ENCODE peak calls at places on chromosomes 1 and 21, in four cellular contexts. W is Caki2; I is CD4-positive, alpha-beta T cell; E is HT1080. A is an unnamed sample.

GRCh38 chr1:168121314-168122029 is 15.3 kb downstream of the GPR161 start:
- DNase-seq in W (no peak), E (no peak), I (no peak), A (no peak)

GRCh38 chr1:6191968-6192367 is 7.4 kb downstream of the RPL22 start:
- DNase-seq in W (no peak), I (no peak), E (no peak), A (no peak)

GRCh38 chr1:27525296-27526271 is 35.6 kb upstream of the WASF2 start:
- DNase-seq in E (peak), W (no peak), I (no peak), A (peak)

GRCh38 chr1:5331101-5331500 is 661.1 kb downstream of the NPHP4 start:
- DNase-seq in I (no peak), W (no peak), E (no peak), A (no peak)

GRCh38 chr1:156489166-156489934 is 11.2 kb downstream of the MEF2D start:
- DNase-seq in W (no peak), I (no peak), E (no peak), A (peak)

GRCh38 chr1:15933684-15934083 is 42.2 kb downstream of the ZBTB17 start:
- DNase-seq in I (no peak), E (no peak), W (no peak), A (no peak)

GRCh38 chr21:44687671-44688070 is 5.7 kb upstream of the KRTAP12-1 start:
- DNase-seq in W (no peak), E (no peak), I (no peak), A (peak)

GRCh38 chr1:8133190-8133589 is 107.1 kb upstream of the ERRFI1 start:
- DNase-seq in E (peak), I (no peak), W (no peak), A (no peak)

GRCh38 chr1:77983997-77984355 is 5.1 kb upstream of the FUBP1 start:
- DNase-seq in E (no peak), I (no peak), W (no peak), A (no peak)

GRCh38 chr1:36881071-36881405 is 153.3 kb downstream of the GRIK3 start:
- DNase-seq in I (no peak), W (no peak), E (no peak), A (no peak)